ENCODE peak calls at places on chromosomes 3 and 15, in four cellular contexts. B is HL-60, Z is GM12878, K is K562. M is an unnamed sample.

GRCh38 chr3:8549354-8549753 is 47.7 kb downstream of the LMCD1 start:
- DNase-seq in B (no peak), Z (no peak), K (no peak), M (no peak)

GRCh38 chr15:72487070-72487797 is 13.1 kb downstream of the ARIH1 start:
- DNase-seq in B (no peak), Z (no peak), K (no peak), M (no peak)

GRCh38 chr3:129441782-129442181 is 1.8 kb downstream of the IFT122 start:
- DNase-seq in B (no peak), Z (no peak), K (no peak), M (no peak)

GRCh38 chr3:195802795-195803194 is 8.9 kb downstream of the MUC4 start:
- DNase-seq in B (no peak), Z (no peak), K (peak), M (no peak)

GRCh38 chr15:28945626-28946215 is 59.9 kb downstream of the APBA2 start:
- DNase-seq in B (no peak), Z (no peak), K (no peak), M (no peak)

GRCh38 chr3:179015551-179016020 is 56.0 kb downstream of the ZMAT3 start:
- DNase-seq in B (peak), Z (peak), K (peak), M (no peak)

GRCh38 chr15:61659571-61660190 is 400.6 kb downstream of the VPS13C start:
- DNase-seq in B (no peak), Z (no peak), K (no peak), M (no peak)

GRCh38 chr15:66833803-66834202 is 131.8 kb downstream of the SMAD6 start:
- DNase-seq in B (no peak), Z (no peak), K (no peak), M (no peak)

GRCh38 chr15:51162865-51163762 is 68.4 kb upstream of the TNFAIP8L3 start:
- DNase-seq in B (peak), Z (peak), K (peak), M (peak)

GRCh38 chr15:70308011-70308761 is 210.5 kb upstream of the TLE3 start:
- DNase-seq in B (peak), Z (peak), K (peak), M (peak)

GRCh38 chr15:99777144-99777543 is 43.9 kb upstream of the LYSMD4 start:
- DNase-seq in B (no peak), Z (no peak), K (no peak), M (no peak)

GRCh38 chr3:113070226-113071220 is 79.7 kb downstream of the GTPBP8 start:
- DNase-seq in B (no peak), Z (no peak), K (no peak), M (no peak)

GRCh38 chr3:119819806-119820205 is 37.9 kb downstream of the NR1I2 start:
- DNase-seq in B (no peak), Z (no peak), K (no peak), M (no peak)

GRCh38 chr3:100269410-100270217 is 8.8 kb downstream of the TBC1D23 start:
- DNase-seq in B (no peak), Z (no peak), K (no peak), M (no peak)

GRCh38 chr3:159929181-159929893 is 59.3 kb upstream of the IL12A start:
- DNase-seq in B (peak), Z (no peak), K (peak), M (no peak)

GRCh38 chr15:40307421-40308165 is at the start of gene PLCB2:
- DNase-seq in B (peak), Z (peak), K (peak), M (no peak)

GRCh38 chr15:77582763-77583162 is 49.9 kb downstream of the LINGO1 start:
- DNase-seq in B (no peak), Z (no peak), K (no peak), M (no peak)

GRCh38 chr15:41043276-41043675 is 72.8 kb downstream of the INO80 start:
- DNase-seq in B (no peak), Z (no peak), K (no peak), M (no peak)

GRCh38 chr3:33032937-33033336 is 64.0 kb downstream of the GLB1 start:
- DNase-seq in B (no peak), Z (no peak), K (peak), M (no peak)

GRCh38 chr3:44661189-44661588 is 12.7 kb downstream of the ZNF35 start:
- DNase-seq in B (no peak), Z (no peak), K (peak), M (no peak)

GRCh38 chr15:55786341-55786740 is 43.4 kb upstream of the PRTG start:
- DNase-seq in B (no peak), Z (no peak), K (no peak), M (no peak)

GRCh38 chr3:114328345-114328744 is 34.5 kb downstream of the TIGIT start:
- DNase-seq in B (no peak), Z (no peak), K (no peak), M (no peak)

GRCh38 chr3:196624907-196625306 is 14.6 kb upstream of the NRROS start:
- DNase-seq in B (peak), Z (no peak), K (no peak), M (no peak)

GRCh38 chr3:53030864-53031445 is 14.9 kb downstream of the SFMBT1 start:
- DNase-seq in B (no peak), Z (no peak), K (no peak), M (no peak)

GRCh38 chr3:162628531-162628930 is 1131.9 kb downstream of the OTOL1 start:
- DNase-seq in B (no peak), Z (no peak), K (no peak), M (no peak)

GRCh38 chr3:113697192-113698090 is 999 bp upstream of the USF3 start:
- DNase-seq in B (no peak), Z (no peak), K (peak), M (no peak)

GRCh38 chr3:21435871-21436270 is 315.1 kb downstream of the ZNF385D start:
- DNase-seq in B (no peak), Z (no peak), K (no peak), M (no peak)

GRCh38 chr3:123552095-123552714 is 32.6 kb downstream of the HACD2 start:
- DNase-seq in B (no peak), Z (no peak), K (peak), M (no peak)

GRCh38 chr15:50146661-50147060 is 27.6 kb upstream of the ATP8B4 start:
- DNase-seq in B (no peak), Z (no peak), K (no peak), M (no peak)

GRCh38 chr15:89178307-89178977 is 42.9 kb downstream of the RLBP1 start:
- DNase-seq in B (no peak), Z (no peak), K (no peak), M (no peak)

GRCh38 chr15:39413558-39413957 is 167.3 kb upstream of the THBS1 start:
- DNase-seq in B (no peak), Z (peak), K (no peak), M (no peak)

GRCh38 chr15:31489281-31489680 is 162.6 kb downstream of the KLF13 start:
- DNase-seq in B (no peak), Z (no peak), K (no peak), M (no peak)

GRCh38 chr15:44676676-44677075 is 13.2 kb upstream of the SPG11 start:
- DNase-seq in B (no peak), Z (no peak), K (no peak), M (no peak)
- TF ChIP-seq POLR2AphosphoS5 in B (no peak), Z (no peak), K (no peak), M (no peak)

GRCh38 chr15:62770111-62770660 is 272.4 kb upstream of the TPM1 start:
- DNase-seq in B (no peak), Z (no peak), K (no peak), M (no peak)
- TF ChIP-seq SPI1 in B (no peak), Z (no peak), K (no peak), M (no peak)

DNA sequence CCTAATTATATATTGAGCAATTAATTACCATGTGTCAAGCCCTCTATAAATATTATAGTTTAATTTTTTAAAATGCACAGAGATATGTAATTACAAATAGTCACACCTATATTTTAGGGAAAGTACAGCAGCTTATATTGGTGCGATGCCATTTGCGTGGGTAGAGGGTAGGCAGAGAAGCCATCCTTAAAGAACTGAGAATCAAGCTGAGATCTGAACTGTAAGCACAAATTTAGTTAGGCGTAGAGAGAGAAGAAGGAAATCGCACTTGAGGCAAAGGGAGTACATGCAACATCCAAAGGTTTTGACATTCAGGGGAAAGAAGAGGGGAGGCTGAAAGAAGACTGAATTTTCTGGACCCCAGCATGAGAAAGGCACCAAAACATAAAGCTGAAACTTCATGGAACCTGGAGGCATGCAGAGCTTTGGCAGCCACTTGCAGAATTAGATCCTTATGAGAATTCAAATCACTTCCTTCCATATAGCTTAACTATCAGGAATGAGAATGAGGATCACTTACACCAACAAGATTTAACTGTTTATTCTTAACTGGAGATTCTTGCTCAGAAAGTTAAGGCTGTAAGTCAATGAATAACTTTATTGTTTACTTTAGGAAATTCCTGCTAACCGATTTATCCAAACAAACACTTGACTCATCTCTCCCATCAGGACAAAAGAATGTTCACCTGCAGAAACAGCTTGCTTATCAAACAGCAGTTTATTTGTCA is 114.3 kb downstream of the TGFBR2 start:
- DNase-seq in B (no peak), Z (no peak), K (no peak), M (no peak)
- TF ChIP-seq POLR2AphosphoS5 in B (no peak), Z (no peak), K (no peak), M (no peak)

GRCh38 chr15:68337826-68338225 is 60.3 kb downstream of the FEM1B start:
- DNase-seq in B (no peak), Z (no peak), K (no peak), M (no peak)
- TF ChIP-seq SPI1 in B (no peak), Z (no peak), K (no peak), M (no peak)

DNA sequence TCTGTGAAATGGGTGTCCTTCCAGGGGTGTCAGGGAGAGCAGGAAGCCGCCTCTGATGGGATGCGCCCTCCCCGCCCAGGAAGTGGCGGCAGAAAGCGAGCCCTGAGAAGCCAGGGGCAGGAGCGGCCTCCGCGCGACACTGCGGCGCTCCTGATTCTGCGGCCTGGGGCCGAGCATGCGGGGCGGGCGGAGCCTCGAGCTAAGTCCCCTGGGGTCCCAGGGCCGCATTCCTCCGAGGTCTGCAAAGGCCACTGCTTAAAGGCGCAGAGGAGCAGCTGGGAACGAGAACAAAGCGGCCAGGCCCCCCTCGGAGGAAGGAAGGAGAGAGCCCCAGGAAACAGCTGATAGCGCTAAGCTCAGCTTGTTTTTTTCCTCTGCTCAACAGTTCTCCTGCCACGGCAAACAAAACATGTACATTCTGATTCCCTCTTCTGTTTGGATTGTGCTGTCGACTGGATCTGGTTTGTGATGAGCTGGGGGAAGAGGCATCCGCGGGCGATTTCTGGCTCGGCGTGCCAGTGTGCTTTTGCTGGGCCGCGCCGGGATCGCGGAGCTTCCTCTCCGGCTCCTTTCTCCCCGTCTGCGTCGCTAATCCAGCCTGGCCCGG is 34.1 kb downstream of the GRK7 start:
- DNase-seq in B (peak), Z (no peak), K (no peak), M (peak)
- TF ChIP-seq POLR2AphosphoS5 in B (peak), Z (no peak), K (no peak), M (no peak)

GRCh38 chr3:149414557-149415231 is 37.2 kb upstream of the TM4SF1 start:
- DNase-seq in B (no peak), Z (no peak), K (no peak), M (no peak)

GRCh38 chr3:149417174-149417573 is 39.7 kb upstream of the TM4SF1 start:
- DNase-seq in B (no peak), Z (peak), K (no peak), M (no peak)

GRCh38 chr3:149411583-149411982 is 34.1 kb upstream of the TM4SF1 start:
- DNase-seq in B (no peak), Z (no peak), K (no peak), M (no peak)

GRCh38 chr3:149417727-149418126 is 40.3 kb upstream of the TM4SF1 start:
- DNase-seq in B (no peak), Z (no peak), K (no peak), M (no peak)

DNA sequence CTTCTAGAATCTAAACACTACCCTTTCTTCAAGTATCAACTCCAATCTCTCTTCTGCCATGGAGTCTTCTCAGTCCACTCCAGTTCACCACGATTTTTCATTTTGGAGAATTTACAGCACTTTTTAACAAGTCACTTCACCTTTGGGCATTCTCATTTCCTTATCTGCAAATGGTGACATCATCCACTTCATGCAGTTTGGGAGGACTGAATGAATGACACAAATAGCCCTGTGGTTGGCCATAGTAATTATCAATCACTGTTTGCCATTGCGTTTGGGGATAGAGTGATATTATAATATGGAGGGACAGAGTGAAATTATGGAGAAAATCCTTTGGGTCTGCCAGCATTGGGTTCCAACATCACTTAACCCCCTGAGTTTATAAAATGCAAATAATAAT is 38.0 kb upstream of the TM4SF1 start:
- DNase-seq in B (no peak), Z (no peak), K (no peak), M (no peak)
- TF ChIP-seq SPI1 in B (no peak), Z (peak), K (no peak), M (no peak)

GRCh38 chr15:60391722-60392340 is 6.0 kb downstream of the ANXA2 start:
- DNase-seq in B (no peak), Z (no peak), K (no peak), M (no peak)

GRCh38 chr15:60387321-60387720 is 10.5 kb downstream of the ANXA2 start:
- DNase-seq in B (no peak), Z (no peak), K (no peak), M (no peak)

GRCh38 chr15:60390231-60390630 is 7.6 kb downstream of the ANXA2 start:
- DNase-seq in B (no peak), Z (no peak), K (no peak), M (no peak)

GRCh38 chr15:60390931-60391501 is 6.8 kb downstream of the ANXA2 start:
- DNase-seq in B (no peak), Z (no peak), K (peak), M (no peak)

DNA sequence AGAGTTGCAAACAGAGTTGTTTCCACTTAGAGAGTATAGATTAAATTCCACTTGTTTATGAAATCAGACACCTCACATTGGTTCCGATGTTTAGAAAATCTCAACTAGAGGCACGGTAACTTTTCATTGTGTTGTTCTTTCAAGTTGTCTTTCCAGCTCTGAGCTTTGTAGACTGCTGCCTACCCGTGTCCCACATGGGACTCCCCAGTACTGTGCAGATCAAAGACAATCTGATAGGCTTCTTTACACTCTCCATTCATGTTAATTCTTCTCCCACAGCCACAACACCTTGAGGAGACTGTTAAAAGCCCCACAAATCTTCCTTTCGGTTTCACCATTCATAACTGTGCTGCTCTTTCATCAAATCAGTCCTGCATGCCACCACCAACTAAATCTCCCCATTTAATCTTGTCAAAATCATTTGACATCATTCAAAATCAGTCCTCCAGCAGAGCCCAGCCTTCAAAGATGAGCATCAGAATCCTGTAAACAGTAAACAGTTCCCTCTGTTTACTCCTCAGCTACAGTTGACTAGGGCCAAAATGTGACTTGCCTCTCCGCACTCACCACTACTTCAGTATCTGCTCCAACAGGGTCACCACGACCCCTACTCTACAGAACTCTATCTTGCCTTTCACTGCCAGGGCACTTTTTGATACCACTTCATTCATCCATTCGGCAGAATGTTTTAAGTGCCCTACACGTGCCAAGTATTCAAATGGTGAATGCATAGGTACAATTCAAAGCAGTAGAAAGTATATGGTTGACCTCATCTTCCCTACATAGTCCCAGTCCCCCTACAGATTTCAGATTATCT is 8.3 kb downstream of the ANXA2 start:
- DNase-seq in B (no peak), Z (peak), K (no peak), M (no peak)
- TF ChIP-seq POLR2AphosphoS5 in B (no peak), Z (no peak), K (no peak), M (no peak)

GRCh38 chr3:25114532-25114931 is 313.5 kb upstream of the RARB start:
- DNase-seq in B (no peak), Z (no peak), K (no peak), M (no peak)

GRCh38 chr3:25113891-25114290 is 314.2 kb upstream of the RARB start:
- DNase-seq in B (no peak), Z (no peak), K (no peak), M (no peak)

GRCh38 chr3:25107918-25108617 is 320.0 kb upstream of the RARB start:
- DNase-seq in B (no peak), Z (no peak), K (no peak), M (no peak)

GRCh38 chr3:25110642-25111041 is 317.4 kb upstream of the RARB start:
- DNase-seq in B (no peak), Z (no peak), K (no peak), M (no peak)
- TF ChIP-seq SPI1 in B (no peak), Z (no peak), K (no peak), M (no peak)

GRCh38 chr15:58775402-58775801 is 4.3 kb downstream of the MINDY2 start:
- DNase-seq in B (no peak), Z (no peak), K (no peak), M (no peak)

GRCh38 chr15:58771621-58772235 is 626 bp downstream of the MINDY2 start:
- DNase-seq in B (peak), Z (no peak), K (peak), M (peak)

GRCh38 chr15:58770519-58770856 is 614 bp upstream of the MINDY2 start:
- DNase-seq in B (no peak), Z (no peak), K (no peak), M (peak)

GRCh38 chr15:58773024-58773423 is 1.9 kb downstream of the MINDY2 start:
- DNase-seq in B (no peak), Z (no peak), K (peak), M (no peak)

DNA sequence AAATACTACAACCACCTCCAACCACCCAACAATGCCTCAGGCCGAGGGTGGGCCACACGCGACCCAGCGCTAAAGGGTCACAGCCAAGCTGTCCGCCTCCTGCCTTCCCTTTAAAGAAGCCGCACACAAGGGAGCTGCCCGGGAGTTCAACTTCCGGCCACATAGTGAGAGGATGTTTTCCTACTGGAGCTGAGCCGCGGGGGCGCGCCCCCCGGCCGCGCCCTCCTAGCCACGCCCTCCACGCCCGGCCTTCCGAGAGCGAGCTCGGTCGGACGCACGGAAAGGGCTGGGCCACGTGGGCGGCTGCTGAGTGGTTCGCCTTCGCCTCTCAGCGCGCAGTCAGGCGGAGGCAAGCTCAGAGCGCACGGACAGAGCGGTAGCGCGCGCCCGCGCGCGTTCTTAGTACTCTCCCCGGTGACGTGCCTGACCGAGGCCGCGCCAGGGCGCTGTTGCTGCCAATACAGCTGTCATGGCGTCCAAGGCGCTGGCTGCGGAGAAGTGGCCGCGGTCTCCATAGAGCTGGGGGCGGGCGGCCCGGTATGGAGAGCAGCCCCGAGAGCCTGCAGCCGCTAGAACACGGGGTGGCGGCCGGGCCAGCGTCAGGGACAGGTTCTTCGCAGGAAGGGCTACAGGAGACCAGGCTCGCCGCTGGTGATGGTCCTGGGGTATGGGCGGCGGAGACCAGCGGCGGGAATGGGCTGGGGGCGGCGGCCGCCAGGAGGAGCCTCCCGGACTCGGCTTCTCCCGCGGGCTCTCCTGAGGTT is at the start of gene MINDY2:
- DNase-seq in B (peak), Z (peak), K (peak), M (peak)
- TF ChIP-seq POLR2AphosphoS5 in B (peak), Z (peak), K (peak), M (peak)